ENCODE peak calls at places on chromosomes 5 and 9, in nine cellular contexts. Z is foreskin fibroblast, U is GM06990, I is heart right ventricle, C is body of pancreas, S is AG04450, J is fibroblast of villous mesenchyme, K is IMR-90, W is NB4. M is an unnamed sample.

GRCh38 chr5:150139334-150139733 is 16.3 kb downstream of the PDGFRB start:
- DNase-seq in Z (no peak), U (no peak), I (no peak), C (no peak), S (peak), J (peak), K (peak), W (no peak), M (no peak)

GRCh38 chr5:5139358-5140050 is 626 bp upstream of the ADAMTS16 start:
- DNase-seq in Z (no peak), U (no peak), I (no peak), C (peak), S (no peak), J (no peak), K (no peak), W (no peak), M (no peak)

GRCh38 chr9:15246688-15247087 is 60.3 kb downstream of the TTC39B start:
- DNase-seq in Z (no peak), U (no peak), I (no peak), C (no peak), S (no peak), J (peak), K (peak), W (no peak), M (no peak)

GRCh38 chr9:16197578-16198370 is 644.9 kb downstream of the CCDC171 start:
- DNase-seq in Z (no peak), U (no peak), I (peak), C (no peak), S (no peak), J (no peak), K (peak), W (no peak), M (no peak)

GRCh38 chr9:32581512-32582143 is 8.7 kb upstream of the NDUFB6 start:
- DNase-seq in Z (peak), U (no peak), I (peak), C (peak), S (peak), J (peak), K (peak), W (peak), M (no peak)

GRCh38 chr9:107827304-107827703 is 337.7 kb upstream of the KLF4 start:
- DNase-seq in Z (no peak), U (peak), I (no peak), C (no peak), S (no peak), J (no peak), K (no peak), W (no peak), M (no peak)

GRCh38 chr5:158590936-158591863 is 508.5 kb downstream of the EBF1 start:
- DNase-seq in Z (peak), U (no peak), I (peak), C (peak), S (no peak), J (peak), K (no peak), W (no peak), M (no peak)

GRCh38 chr5:123156577-123157296 is 67.7 kb downstream of the PRDM6 start:
- DNase-seq in Z (peak), U (no peak), I (no peak), C (no peak), S (peak), J (peak), K (peak), W (no peak), M (no peak)

GRCh38 chr9:103323699-103324098 is 328.6 kb downstream of the CYLC2 start:
- DNase-seq in Z (no peak), U (no peak), I (no peak), C (no peak), S (no peak), J (no peak), K (no peak), W (no peak), M (no peak)

GRCh38 chr5:57316798-57317327 is 143.0 kb downstream of the GPBP1 start:
- DNase-seq in Z (peak), U (no peak), I (no peak), C (no peak), S (peak), J (peak), K (peak), W (peak), M (peak)

GRCh38 chr5:74538206-74538661 is 102.3 kb downstream of the ENC1 start:
- DNase-seq in Z (peak), U (no peak), I (peak), C (peak), S (peak), J (peak), K (peak), W (peak), M (no peak)

GRCh38 chr5:160174780-160175437 is 54.4 kb upstream of the FABP6 start:
- DNase-seq in Z (no peak), U (no peak), I (no peak), C (no peak), S (no peak), J (no peak), K (no peak), W (no peak), M (no peak)

GRCh38 chr5:160174290-160174689 is 55.0 kb upstream of the FABP6 start:
- DNase-seq in Z (no peak), U (no peak), I (no peak), C (no peak), S (no peak), J (no peak), K (no peak), W (no peak), M (no peak)

GRCh38 chr5:160180931-160181330 is 48.4 kb upstream of the FABP6 start:
- DNase-seq in Z (no peak), U (no peak), I (no peak), C (no peak), S (no peak), J (no peak), K (no peak), W (no peak), M (no peak)

GRCh38 chr5:160171656-160172055 is 52.4 kb upstream of the PWWP2A start:
- DNase-seq in Z (no peak), U (no peak), I (peak), C (no peak), S (no peak), J (peak), K (no peak), W (peak), M (no peak)

GRCh38 chr5:160175438-160176218 is 53.7 kb upstream of the FABP6 start:
- DNase-seq in Z (no peak), U (no peak), I (peak), C (peak), S (no peak), J (peak), K (peak), W (no peak), M (no peak)
- TF ChIP-seq CTCF in Z (no peak), U (no peak), I (no peak), C (no peak), S (no peak), J (no peak), K (no peak), W (no peak), M (no peak)

DNA sequence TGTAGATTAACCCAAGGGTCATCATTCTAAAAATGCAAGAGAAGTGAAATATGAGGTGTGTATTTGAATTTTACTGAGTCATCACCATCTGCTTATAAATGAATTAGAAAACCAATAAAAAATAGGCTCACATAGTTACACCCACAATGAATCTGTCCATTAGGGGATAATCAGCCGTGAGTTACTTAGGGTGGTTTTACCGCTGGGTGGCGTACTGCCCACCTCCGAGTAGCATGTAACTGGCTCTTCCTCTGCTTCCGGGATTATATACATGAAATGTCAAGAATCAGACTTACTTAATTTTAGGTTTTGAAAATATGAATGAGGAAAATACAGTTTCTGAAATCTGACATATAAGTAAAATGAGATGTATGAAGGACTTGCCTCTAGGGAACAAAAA is 332.9 kb upstream of the CCNG1 start:
- DNase-seq in Z (no peak), U (no peak), I (no peak), C (peak), S (no peak), J (no peak), K (no peak), W (peak), M (no peak)
- TF ChIP-seq CTCF in Z (no peak), U (peak), I (no peak), C (no peak), S (no peak), J (no peak), K (no peak), W (peak), M (no peak)

DNA sequence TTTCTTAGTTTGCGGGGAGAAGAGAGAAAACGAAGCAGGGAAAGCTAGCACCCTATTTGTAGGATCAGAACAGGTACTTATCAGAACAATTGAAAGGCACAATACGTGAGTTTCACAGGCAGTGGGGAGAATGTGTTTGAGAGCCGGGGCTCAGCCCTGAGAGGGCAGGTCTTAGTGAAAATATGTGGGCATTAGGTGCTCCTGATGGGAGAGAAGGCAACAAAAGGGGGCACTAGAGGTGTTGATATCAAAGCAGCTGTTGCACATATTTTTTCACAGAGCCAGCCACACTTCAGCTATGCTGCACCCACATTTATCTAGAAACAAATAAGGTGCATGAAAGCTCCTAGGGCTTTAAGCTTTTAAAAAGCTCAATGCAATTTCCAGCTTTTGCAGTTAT is 99.7 kb upstream of the MAN2A1 start:
- DNase-seq in Z (no peak), U (no peak), I (no peak), C (peak), S (no peak), J (no peak), K (no peak), W (peak), M (no peak)
- TF ChIP-seq CTCF in Z (no peak), U (peak), I (no peak), C (no peak), S (no peak), J (no peak), K (no peak), W (no peak), M (no peak)

GRCh38 chr5:147189109-147189424 is 45.8 kb upstream of the STK32A start:
- DNase-seq in Z (no peak), U (no peak), I (no peak), C (no peak), S (no peak), J (no peak), K (no peak), W (no peak), M (no peak)
- TF ChIP-seq CTCF in Z (no peak), U (no peak), I (peak), C (no peak), S (no peak), J (no peak), K (no peak), W (no peak), M (no peak)

GRCh38 chr5:139312075-139312474 is 18.5 kb downstream of the MATR3 start:
- DNase-seq in Z (no peak), U (no peak), I (no peak), C (no peak), S (no peak), J (no peak), K (no peak), W (no peak), M (no peak)
- TF ChIP-seq CTCF in Z (no peak), U (no peak), I (no peak), C (no peak), S (no peak), J (no peak), K (no peak), W (no peak), M (no peak)

DNA sequence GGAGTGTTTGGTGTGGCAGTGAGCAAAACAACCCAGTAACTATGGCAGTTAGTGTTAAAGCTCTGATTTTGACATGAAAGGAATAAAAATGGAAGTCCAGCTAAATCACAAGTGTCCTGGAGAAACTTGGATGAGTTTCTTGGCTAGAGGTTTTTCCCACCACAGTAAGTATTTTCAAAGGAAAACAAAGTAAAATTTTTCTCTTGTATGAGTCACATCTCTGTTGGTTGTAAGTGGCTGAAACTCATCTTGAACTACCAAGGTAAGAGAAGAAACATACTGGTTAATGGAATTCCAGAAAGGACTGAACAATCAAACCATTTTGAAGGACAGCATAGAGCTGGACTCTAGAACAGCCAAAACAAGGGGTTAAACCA is 102.8 kb upstream of the CDKN2B start:
- DNase-seq in Z (peak), U (no peak), I (no peak), C (no peak), S (peak), J (peak), K (peak), W (no peak), M (no peak)
- TF ChIP-seq CTCF in Z (no peak), U (no peak), I (no peak), C (no peak), S (no peak), J (no peak), K (no peak), W (no peak), M (no peak)